ENCODE peak calls at places on chromosome 18, in five cellular contexts. O is ovary, X is GM12878, T is A549, V is upper lobe of left lung. K is an unnamed sample.
A peak's percentile ranks its signal among the peaks of the same experiment; 100 is the strongest.

GRCh38 chr18:62741118-62741566 is 25.8 kb downstream of the PHLPP1 start:
- DNase-seq in X (no peak), T (peak; percentile 44), V (no peak), O (peak; percentile 27), K (peak; percentile 42)

GRCh38 chr18:50853863-50854271 is 25.1 kb upstream of the ME2 start:
- DNase-seq in T (peak; percentile 37), V (peak; percentile 56), X (no peak), O (no peak), K (peak; percentile 57)

GRCh38 chr18:77635441-77635840 is 385.8 kb downstream of the GALR1 start:
- DNase-seq in O (peak; percentile 56), T (no peak), V (no peak), X (no peak), K (no peak)

GRCh38 chr18:5646739-5647138 is 102.9 kb upstream of the EPB41L3 start:
- DNase-seq in V (no peak), O (no peak), X (no peak), T (no peak), K (no peak)

GRCh38 chr18:63079114-63079513 is 240.5 kb downstream of the BCL2 start:
- DNase-seq in V (no peak), X (peak; percentile 55), O (no peak), T (no peak), K (no peak)

GRCh38 chr18:26574958-26575864 is 26.9 kb upstream of the KCTD1 start:
- DNase-seq in X (no peak), O (peak; percentile 37), V (peak; percentile 43), T (peak; percentile 64), K (peak; percentile 32)

GRCh38 chr18:59488899-59489298 is 129.8 kb upstream of the LMAN1 start:
- DNase-seq in V (no peak), O (no peak), T (no peak), X (no peak), K (no peak)

GRCh38 chr18:26082475-26082874 is 7.9 kb downstream of the SS18 start:
- DNase-seq in X (no peak), T (no peak), V (no peak), O (no peak), K (no peak)

GRCh38 chr18:76488190-76488589 is 6.9 kb downstream of the ZNF516 start:
- DNase-seq in V (no peak), X (no peak), T (no peak), O (no peak), K (no peak)

GRCh38 chr18:13464432-13465125 is 246.0 kb downstream of the LDLRAD4 start:
- DNase-seq in V (peak; percentile 79), T (no peak), X (peak; percentile 44), O (no peak), K (peak; percentile 59)

GRCh38 chr18:74353169-74353775 is 37.6 kb downstream of the C18orf63 start:
- DNase-seq in T (peak; percentile 26), V (peak; percentile 62), O (no peak), X (peak; percentile 24), K (peak; percentile 62)

GRCh38 chr18:57915241-57915640 is 112.1 kb upstream of the ATP8B1 start:
- DNase-seq in X (no peak), V (no peak), O (no peak), T (no peak), K (no peak)

GRCh38 chr18:9608728-9609127 is 5.6 kb downstream of the PPP4R1 start:
- DNase-seq in T (no peak), V (no peak), X (no peak), O (no peak), K (no peak)

GRCh38 chr18:10840768-10841167 is 308.6 kb downstream of the PIEZO2 start:
- DNase-seq in X (no peak), T (no peak), V (no peak), O (no peak), K (no peak)

GRCh38 chr18:32848836-32849235 is 76.0 kb upstream of the KLHL14 start:
- DNase-seq in T (no peak), O (no peak), X (no peak), V (no peak), K (no peak)

GRCh38 chr18:2164644-2165287 is 406.5 kb downstream of the METTL4 start:
- DNase-seq in V (no peak), X (no peak), O (no peak), T (no peak), K (no peak)

GRCh38 chr18:22564036-22564435 is 146.3 kb upstream of the CTAGE1 start:
- DNase-seq in O (no peak), V (no peak), T (no peak), X (no peak), K (no peak)
- TF ChIP-seq EP300 in O (no peak), V (no peak), T (no peak), X (no peak), K (no peak)

GRCh38 chr18:395481-396250 is 104.8 kb downstream of the COLEC12 start:
- DNase-seq in O (no peak), X (no peak), T (no peak), V (no peak), K (no peak)
- TF ChIP-seq EP300 in O (no peak), X (no peak), T (no peak), V (no peak), K (no peak)

GRCh38 chr18:45628979-45629958 is 14.0 kb downstream of the SLC14A2 start:
- DNase-seq in X (no peak), T (no peak), V (no peak), O (no peak), K (no peak)
- TF ChIP-seq EP300 in X (no peak), T (no peak), V (no peak), O (no peak), K (no peak)

GRCh38 chr18:70036771-70037452 is 89.2 kb upstream of the CD226 start:
- DNase-seq in T (no peak), V (no peak), X (peak; percentile 79), O (no peak), K (no peak)
- TF ChIP-seq EP300 in T (no peak), V (no peak), X (peak; percentile 85), O (no peak), K (no peak)

DNA sequence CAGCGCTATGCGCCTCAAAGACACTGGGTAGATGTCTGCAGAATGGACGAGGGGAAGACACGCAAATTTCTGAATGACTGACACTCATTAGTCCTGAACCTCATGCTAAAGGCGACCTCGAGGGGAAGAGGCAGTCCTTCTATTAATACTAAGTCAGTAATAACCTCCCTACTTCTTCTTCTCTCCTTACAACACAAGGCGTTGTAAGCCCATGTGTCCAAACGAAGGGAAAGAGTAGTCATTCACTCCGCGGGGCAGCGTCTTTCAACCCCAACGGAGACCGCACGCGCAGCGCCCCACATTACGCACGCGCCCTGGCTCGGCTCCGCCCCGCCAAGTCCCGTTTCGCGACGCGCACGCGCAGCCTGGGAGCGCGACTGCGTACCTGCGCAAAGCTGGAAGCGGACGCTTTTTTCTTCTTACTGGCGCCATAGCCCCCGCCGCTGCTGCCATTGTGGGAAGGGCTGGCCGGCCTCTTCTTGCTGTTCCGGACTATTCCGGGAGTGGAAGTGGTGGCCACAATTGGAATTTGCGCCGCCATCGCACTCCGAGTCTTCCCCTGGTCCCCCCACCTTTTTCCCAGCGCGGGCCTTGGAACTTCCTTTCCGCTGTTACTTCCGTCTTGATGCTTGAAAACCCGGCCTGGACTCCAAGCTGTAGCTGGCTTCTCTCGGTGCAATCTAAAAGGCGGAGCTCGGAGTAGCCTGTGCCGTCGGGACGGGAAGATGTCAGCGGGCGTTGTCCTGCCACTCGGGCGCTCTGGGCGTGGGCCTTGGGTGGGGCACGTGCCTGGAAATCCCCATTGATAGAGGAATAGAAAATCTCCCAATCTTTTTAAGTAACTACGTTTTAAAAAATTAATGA is at the start of gene INO80C:
- DNase-seq in T (peak; percentile 73), O (peak; percentile 87), V (peak; percentile 93), X (peak; percentile 85), K (peak; percentile 93)
- TF ChIP-seq EP300 in T (no peak), O (no peak), V (no peak), X (peak; percentile 62), K (peak; percentile 2)

GRCh38 chr18:68607852-68608251 is 107.1 kb downstream of the TMX3 start:
- DNase-seq in O (no peak), X (no peak), V (no peak), T (no peak), K (no peak)

GRCh38 chr18:68608861-68609465 is 105.9 kb downstream of the TMX3 start:
- DNase-seq in T (no peak), X (no peak), O (no peak), V (no peak), K (no peak)

DNA sequence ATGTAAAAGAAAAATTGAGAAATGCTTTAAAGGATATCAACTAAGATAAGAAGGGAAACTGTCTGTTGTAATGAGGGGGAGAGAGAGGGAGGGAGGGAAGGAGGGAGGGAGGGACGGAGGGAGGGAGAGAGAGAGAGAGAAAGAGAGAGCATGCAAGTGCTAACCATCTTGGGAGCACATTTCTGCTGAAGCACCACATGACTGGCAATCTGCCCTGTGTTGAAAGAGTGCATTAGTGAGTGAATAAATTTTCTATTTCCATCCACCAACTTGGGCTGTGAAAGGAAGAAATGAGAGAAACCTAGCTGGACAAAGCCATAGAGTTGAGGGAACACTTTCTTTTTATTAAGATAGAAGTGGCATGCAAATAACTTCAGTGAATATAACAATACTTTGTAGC is 110.7 kb downstream of the TMX3 start:
- DNase-seq in O (no peak), V (no peak), X (no peak), T (no peak), K (no peak)
- TF ChIP-seq EP300 in O (no peak), V (no peak), X (no peak), T (no peak), K (no peak)

GRCh38 chr18:54742654-54743053 is 85.6 kb upstream of the RAB27B start:
- DNase-seq in O (peak; percentile 67), V (no peak), X (no peak), T (no peak), K (peak; percentile 21)
- TF ChIP-seq EP300 in O (no peak), V (no peak), X (no peak), T (no peak), K (no peak)

K was measured in transverse colon.